ENCODE peak calls at places on chromosomes 12 and 14, in six cellular contexts. One of them, this sample, is unnamed.

GRCh38 chr12:109539508-109539907 is 33.8 kb downstream of the MMAB start:
- DNase-seq in GM12892: no peak
- DNase-seq in ecto neural progenitor cell: no peak
- DNase-seq in effector memory CD4-positive, alpha-beta T cell: no peak
- DNase-seq in LoVo: no peak
- DNase-seq in activated T-helper 1 cell treated with anti-CD3 and anti-CD28 coated beads, Interleukin-12 subunit alpha, Interleukin-12 subunit beta, Interleukin-2, Interleukin-4 antibody, amounts not matched to agents 30 ng/mL and 10 ng/mL and 1 ng/mL, durations not matched to agents 14 hours and 24 hours and 36 hours: no peak
- DNase-seq in this sample: no peak

GRCh38 chr14:90829677-90830076 is 13.4 kb upstream of the TTC7B start:
- DNase-seq in GM12892: no peak
- DNase-seq in ecto neural progenitor cell: no peak
- DNase-seq in effector memory CD4-positive, alpha-beta T cell: no peak
- DNase-seq in LoVo: no peak
- DNase-seq in activated T-helper 1 cell treated with anti-CD3 and anti-CD28 coated beads, Interleukin-12 subunit alpha, Interleukin-12 subunit beta, Interleukin-2, Interleukin-4 antibody, amounts not matched to agents 30 ng/mL and 10 ng/mL and 1 ng/mL, durations not matched to agents 14 hours and 24 hours and 36 hours: no peak
- DNase-seq in this sample: no peak

GRCh38 chr12:84911331-84912190 is 1.0 kb downstream of the SLC6A15 start:
- DNase-seq in GM12892: peak
- DNase-seq in ecto neural progenitor cell: peak
- DNase-seq in effector memory CD4-positive, alpha-beta T cell: no peak
- DNase-seq in LoVo: peak
- DNase-seq in activated T-helper 1 cell treated with anti-CD3 and anti-CD28 coated beads, Interleukin-12 subunit alpha, Interleukin-12 subunit beta, Interleukin-2, Interleukin-4 antibody, amounts not matched to agents 30 ng/mL and 10 ng/mL and 1 ng/mL, durations not matched to agents 14 hours and 24 hours and 36 hours: no peak
- DNase-seq in this sample: no peak

GRCh38 chr12:43289412-43289811 is 262.6 kb downstream of the ADAMTS20 start:
- DNase-seq in GM12892: no peak
- DNase-seq in ecto neural progenitor cell: no peak
- DNase-seq in effector memory CD4-positive, alpha-beta T cell: no peak
- DNase-seq in LoVo: no peak
- DNase-seq in activated T-helper 1 cell treated with anti-CD3 and anti-CD28 coated beads, Interleukin-12 subunit alpha, Interleukin-12 subunit beta, Interleukin-2, Interleukin-4 antibody, amounts not matched to agents 30 ng/mL and 10 ng/mL and 1 ng/mL, durations not matched to agents 14 hours and 24 hours and 36 hours: no peak
- DNase-seq in this sample: no peak

GRCh38 chr14:66944872-66945271 is 244.4 kb upstream of the GARIN2 start:
- DNase-seq in GM12892: no peak
- DNase-seq in ecto neural progenitor cell: no peak
- DNase-seq in effector memory CD4-positive, alpha-beta T cell: no peak
- DNase-seq in LoVo: no peak
- DNase-seq in activated T-helper 1 cell treated with anti-CD3 and anti-CD28 coated beads, Interleukin-12 subunit alpha, Interleukin-12 subunit beta, Interleukin-2, Interleukin-4 antibody, amounts not matched to agents 30 ng/mL and 10 ng/mL and 1 ng/mL, durations not matched to agents 14 hours and 24 hours and 36 hours: no peak
- DNase-seq in this sample: no peak

GRCh38 chr12:52742196-52742580 is 35.0 kb downstream of the KRT76 start:
- DNase-seq in GM12892: no peak
- DNase-seq in ecto neural progenitor cell: no peak
- DNase-seq in effector memory CD4-positive, alpha-beta T cell: no peak
- DNase-seq in LoVo: no peak
- DNase-seq in activated T-helper 1 cell treated with anti-CD3 and anti-CD28 coated beads, Interleukin-12 subunit alpha, Interleukin-12 subunit beta, Interleukin-2, Interleukin-4 antibody, amounts not matched to agents 30 ng/mL and 10 ng/mL and 1 ng/mL, durations not matched to agents 14 hours and 24 hours and 36 hours: no peak
- DNase-seq in this sample: no peak

GRCh38 chr12:119868992-119869391 is 8.1 kb downstream of the CIT start:
- DNase-seq in GM12892: no peak
- DNase-seq in ecto neural progenitor cell: no peak
- DNase-seq in effector memory CD4-positive, alpha-beta T cell: no peak
- DNase-seq in LoVo: no peak
- DNase-seq in activated T-helper 1 cell treated with anti-CD3 and anti-CD28 coated beads, Interleukin-12 subunit alpha, Interleukin-12 subunit beta, Interleukin-2, Interleukin-4 antibody, amounts not matched to agents 30 ng/mL and 10 ng/mL and 1 ng/mL, durations not matched to agents 14 hours and 24 hours and 36 hours: no peak
- DNase-seq in this sample: no peak

GRCh38 chr12:28602760-28603638 is 412.7 kb downstream of the CCDC91 start:
- DNase-seq in GM12892: no peak
- DNase-seq in ecto neural progenitor cell: no peak
- DNase-seq in effector memory CD4-positive, alpha-beta T cell: no peak
- DNase-seq in LoVo: no peak
- DNase-seq in activated T-helper 1 cell treated with anti-CD3 and anti-CD28 coated beads, Interleukin-12 subunit alpha, Interleukin-12 subunit beta, Interleukin-2, Interleukin-4 antibody, amounts not matched to agents 30 ng/mL and 10 ng/mL and 1 ng/mL, durations not matched to agents 14 hours and 24 hours and 36 hours: no peak
- DNase-seq in this sample: no peak

GRCh38 chr14:101731187-101732080 is 30.1 kb upstream of the PPP2R5C start:
- DNase-seq in GM12892: peak
- DNase-seq in ecto neural progenitor cell: peak
- DNase-seq in effector memory CD4-positive, alpha-beta T cell: peak
- DNase-seq in LoVo: peak
- DNase-seq in activated T-helper 1 cell treated with anti-CD3 and anti-CD28 coated beads, Interleukin-12 subunit alpha, Interleukin-12 subunit beta, Interleukin-2, Interleukin-4 antibody, amounts not matched to agents 30 ng/mL and 10 ng/mL and 1 ng/mL, durations not matched to agents 14 hours and 24 hours and 36 hours: peak
- DNase-seq in this sample: peak

GRCh38 chr12:27367078-27367477 is 34.4 kb downstream of the BMAL2 start:
- DNase-seq in GM12892: no peak
- DNase-seq in ecto neural progenitor cell: no peak
- DNase-seq in effector memory CD4-positive, alpha-beta T cell: no peak
- DNase-seq in LoVo: no peak
- DNase-seq in activated T-helper 1 cell treated with anti-CD3 and anti-CD28 coated beads, Interleukin-12 subunit alpha, Interleukin-12 subunit beta, Interleukin-2, Interleukin-4 antibody, amounts not matched to agents 30 ng/mL and 10 ng/mL and 1 ng/mL, durations not matched to agents 14 hours and 24 hours and 36 hours: no peak
- DNase-seq in this sample: no peak

GRCh38 chr12:111174283-111175108 is 194.4 kb downstream of the PHETA1 start:
- DNase-seq in GM12892: no peak
- DNase-seq in ecto neural progenitor cell: no peak
- DNase-seq in effector memory CD4-positive, alpha-beta T cell: no peak
- DNase-seq in LoVo: peak
- DNase-seq in activated T-helper 1 cell treated with anti-CD3 and anti-CD28 coated beads, Interleukin-12 subunit alpha, Interleukin-12 subunit beta, Interleukin-2, Interleukin-4 antibody, amounts not matched to agents 30 ng/mL and 10 ng/mL and 1 ng/mL, durations not matched to agents 14 hours and 24 hours and 36 hours: no peak
- DNase-seq in this sample: no peak

GRCh38 chr14:36773136-36773540 is 111.5 kb downstream of the PAX9 start:
- DNase-seq in GM12892: no peak
- DNase-seq in ecto neural progenitor cell: no peak
- DNase-seq in effector memory CD4-positive, alpha-beta T cell: no peak
- DNase-seq in LoVo: peak
- DNase-seq in activated T-helper 1 cell treated with anti-CD3 and anti-CD28 coated beads, Interleukin-12 subunit alpha, Interleukin-12 subunit beta, Interleukin-2, Interleukin-4 antibody, amounts not matched to agents 30 ng/mL and 10 ng/mL and 1 ng/mL, durations not matched to agents 14 hours and 24 hours and 36 hours: no peak
- DNase-seq in this sample: no peak

GRCh38 chr14:55303646-55304277 is 32.5 kb downstream of the FBXO34 start:
- DNase-seq in GM12892: no peak
- DNase-seq in ecto neural progenitor cell: no peak
- DNase-seq in effector memory CD4-positive, alpha-beta T cell: no peak
- DNase-seq in LoVo: no peak
- DNase-seq in activated T-helper 1 cell treated with anti-CD3 and anti-CD28 coated beads, Interleukin-12 subunit alpha, Interleukin-12 subunit beta, Interleukin-2, Interleukin-4 antibody, amounts not matched to agents 30 ng/mL and 10 ng/mL and 1 ng/mL, durations not matched to agents 14 hours and 24 hours and 36 hours: no peak
- DNase-seq in this sample: no peak

GRCh38 chr12:86712425-86712843 is 456.2 kb upstream of the MGAT4C start:
- DNase-seq in GM12892: no peak
- DNase-seq in ecto neural progenitor cell: no peak
- DNase-seq in effector memory CD4-positive, alpha-beta T cell: no peak
- DNase-seq in LoVo: peak
- DNase-seq in activated T-helper 1 cell treated with anti-CD3 and anti-CD28 coated beads, Interleukin-12 subunit alpha, Interleukin-12 subunit beta, Interleukin-2, Interleukin-4 antibody, amounts not matched to agents 30 ng/mL and 10 ng/mL and 1 ng/mL, durations not matched to agents 14 hours and 24 hours and 36 hours: no peak
- DNase-seq in this sample: no peak

GRCh38 chr12:46491548-46491947 is 119.0 kb upstream of the SLC38A2 start:
- DNase-seq in GM12892: no peak
- DNase-seq in ecto neural progenitor cell: no peak
- DNase-seq in effector memory CD4-positive, alpha-beta T cell: no peak
- DNase-seq in LoVo: no peak
- DNase-seq in activated T-helper 1 cell treated with anti-CD3 and anti-CD28 coated beads, Interleukin-12 subunit alpha, Interleukin-12 subunit beta, Interleukin-2, Interleukin-4 antibody, amounts not matched to agents 30 ng/mL and 10 ng/mL and 1 ng/mL, durations not matched to agents 14 hours and 24 hours and 36 hours: no peak
- DNase-seq in this sample: no peak

GRCh38 chr12:116164976-116165425 is 112.5 kb downstream of the MED13L start:
- DNase-seq in GM12892: no peak
- DNase-seq in ecto neural progenitor cell: no peak
- DNase-seq in effector memory CD4-positive, alpha-beta T cell: no peak
- DNase-seq in LoVo: peak
- DNase-seq in activated T-helper 1 cell treated with anti-CD3 and anti-CD28 coated beads, Interleukin-12 subunit alpha, Interleukin-12 subunit beta, Interleukin-2, Interleukin-4 antibody, amounts not matched to agents 30 ng/mL and 10 ng/mL and 1 ng/mL, durations not matched to agents 14 hours and 24 hours and 36 hours: no peak
- DNase-seq in this sample: no peak